ENCODE peak calls at places on chromosomes 6 and 20, in seven cellular contexts. A is neural progenitor cell; U is CD4-positive, alpha-beta memory T cell; E is stimulated activated naive CD8-positive, alpha-beta T cell treated with anti-CD3 and anti-CD28 coated beads, Interleukin-15, amount 100 ng/mL, for 72 hours; Z is NCI-H1092; H is left ventricle myocardium inferior; V is fibroblast of the aortic adventitia. K is an unnamed sample.
A peak's percentile ranks its signal among the peaks of the same experiment; 100 is the strongest.

GRCh38 chr20:42161228-42161829 is 543.2 kb upstream of the CHD6 start:
- DNase-seq in V (no peak), A (peak; percentile 15), U (no peak), Z (no peak), E (no peak), H (no peak), K (no peak)

GRCh38 chr6:47075168-47075567 is 33.0 kb upstream of the ADGRF1 start:
- DNase-seq in A (no peak), U (no peak), V (no peak), E (no peak), Z (no peak), H (no peak), K (no peak)

GRCh38 chr6:35511183-35511941 is 1.3 kb downstream of the TULP1 start:
- DNase-seq in A (no peak), U (no peak), H (no peak), E (no peak), V (no peak), Z (no peak), K (no peak)

GRCh38 chr20:36206641-36207040 is 29.6 kb upstream of the AAR2 start:
- DNase-seq in A (no peak), E (no peak), U (no peak), H (no peak), Z (no peak), V (no peak), K (no peak)

GRCh38 chr6:100283288-100283687 is 181.4 kb downstream of the SIM1 start:
- DNase-seq in V (peak; percentile 69), H (no peak), Z (no peak), A (peak; percentile 9), U (no peak), E (no peak), K (no peak)

GRCh38 chr6:22954749-22955385 is 385.5 kb downstream of the HDGFL1 start:
- DNase-seq in V (peak; percentile 21), U (no peak), Z (no peak), A (no peak), E (no peak), H (no peak), K (no peak)

GRCh38 chr6:166419717-166420116 is 37.0 kb upstream of the MPC1 start:
- DNase-seq in Z (no peak), E (no peak), U (no peak), V (no peak), H (no peak), A (no peak), K (no peak)

GRCh38 chr20:21509597-21510331 is 4.1 kb downstream of the NKX2-2 start:
- DNase-seq in Z (no peak), H (no peak), U (no peak), V (peak; percentile 34), E (no peak), A (peak; percentile 75), K (peak; percentile 44)

GRCh38 chr6:41530476-41530875 is 15.7 kb upstream of the FOXP4 start:
- DNase-seq in V (no peak), E (no peak), U (no peak), Z (no peak), A (no peak), H (no peak), K (no peak)

GRCh38 chr6:101613556-101613955 is 220.0 kb downstream of the GRIK2 start:
- DNase-seq in H (no peak), Z (no peak), U (no peak), V (no peak), E (no peak), A (no peak), K (no peak)

GRCh38 chr6:144782634-144783033 is 497.5 kb downstream of the UTRN start:
- DNase-seq in H (no peak), U (no peak), A (no peak), Z (no peak), E (no peak), V (no peak), K (no peak)

GRCh38 chr20:25685276-25686080 is 11.2 kb downstream of the ZNF337 start:
- DNase-seq in H (no peak), V (no peak), U (no peak), A (no peak), E (no peak), Z (no peak), K (no peak)